ENCODE peak calls at places on chromosome 20, in four cellular contexts. One of them, this sample, is unnamed.

GRCh38 chr20:45433316-45433715 is 17.4 kb downstream of the PIGT start:
- DNase-seq in OCI-M1: no peak
- DNase-seq in HEK293T: no peak
- DNase-seq in NCI-H1092 treated with DMSO at 0.1 percent for 48 hours: no peak
- DNase-seq in this sample: no peak

GRCh38 chr20:7003598-7003997 is 236.1 kb downstream of the BMP2 start:
- DNase-seq in OCI-M1: no peak
- DNase-seq in HEK293T: no peak
- DNase-seq in NCI-H1092 treated with DMSO at 0.1 percent for 48 hours: no peak
- DNase-seq in this sample: no peak

GRCh38 chr20:58306421-58307261 is 2.9 kb upstream of the RAB22A start:
- DNase-seq in OCI-M1: peak; percentile 90
- DNase-seq in HEK293T: no peak
- DNase-seq in NCI-H1092 treated with DMSO at 0.1 percent for 48 hours: no peak
- DNase-seq in this sample: no peak

GRCh38 chr20:46709459-46710148 is at the start of gene SLC2A10:
- DNase-seq in OCI-M1: peak; percentile 70
- DNase-seq in HEK293T: peak; percentile 53
- DNase-seq in NCI-H1092 treated with DMSO at 0.1 percent for 48 hours: no peak
- DNase-seq in this sample: peak; percentile 40

GRCh38 chr20:38873050-38873581 is 53.1 kb upstream of the FAM83D start:
- DNase-seq in OCI-M1: no peak
- DNase-seq in HEK293T: no peak
- DNase-seq in NCI-H1092 treated with DMSO at 0.1 percent for 48 hours: no peak
- DNase-seq in this sample: no peak

GRCh38 chr20:3209023-3209945 is at the start of gene ITPA:
- DNase-seq in OCI-M1: peak; percentile 80
- DNase-seq in HEK293T: peak; percentile 75
- DNase-seq in NCI-H1092 treated with DMSO at 0.1 percent for 48 hours: peak; percentile 55
- DNase-seq in this sample: peak; percentile 46

GRCh38 chr20:52303281-52303950 is 111.8 kb upstream of the ZFP64 start:
- DNase-seq in OCI-M1: no peak
- DNase-seq in HEK293T: no peak
- DNase-seq in NCI-H1092 treated with DMSO at 0.1 percent for 48 hours: no peak
- DNase-seq in this sample: no peak

GRCh38 chr20:51563597-51564332 is 21.2 kb upstream of the NFATC2 start:
- DNase-seq in OCI-M1: peak; percentile 85
- DNase-seq in HEK293T: peak; percentile 59
- DNase-seq in NCI-H1092 treated with DMSO at 0.1 percent for 48 hours: peak; percentile 26
- DNase-seq in this sample: no peak

GRCh38 chr20:53582574-53583351 is 10.9 kb downstream of the ZNF217 start:
- DNase-seq in OCI-M1: no peak
- DNase-seq in HEK293T: no peak
- DNase-seq in NCI-H1092 treated with DMSO at 0.1 percent for 48 hours: no peak
- DNase-seq in this sample: no peak

This sample was measured in neuronal stem cell.